ENCODE peak calls at places on chromosomes 2 and 18, in nine cellular contexts. F, K, Y, D, W, C, U, G and A are unnamed samples. For H3K4me1, the result is how much of the 10 kb centered on the place peaks cover.

GRCh38 chr2:1517786-1518500 is 104.7 kb downstream of the TPO start:
- DNase-seq in C (no peak), Y (no peak), K (no peak), G (no peak), F (no peak), U (no peak), D (no peak), W (no peak), A (no peak)

GRCh38 chr2:121532894-121533293 is 2.2 kb downstream of the RNU4ATAC start:
- DNase-seq in C (no peak), D (no peak), W (no peak), F (no peak), K (no peak), Y (no peak), U (no peak), G (no peak), A (no peak)

GRCh38 chr2:143551946-143552655 is 422.9 kb downstream of the ARHGAP15 start:
- DNase-seq in D (no peak), G (no peak), U (no peak), K (no peak), F (no peak), Y (no peak), W (no peak), C (no peak), A (no peak)

GRCh38 chr2:695111-695510 is 17.9 kb upstream of the TMEM18 start:
- DNase-seq in U (no peak), C (no peak), Y (no peak), W (no peak), D (no peak), F (no peak), G (no peak), K (no peak), A (no peak)

GRCh38 chr2:101003278-101003775 is 1.2 kb downstream of the RPL31 start:
- DNase-seq in G (no peak), F (no peak), D (no peak), K (no peak), U (no peak), Y (no peak), W (no peak), C (no peak), A (no peak)

GRCh38 chr2:17628349-17629261 is 88.1 kb downstream of the VSNL1 start:
- DNase-seq in U (no peak), W (no peak), K (no peak), F (no peak), C (no peak), D (no peak), G (no peak), Y (no peak), A (no peak)

GRCh38 chr2:134072973-134073490 is 180.8 kb upstream of the MGAT5 start:
- DNase-seq in K (no peak), U (no peak), C (no peak), F (no peak), Y (no peak), W (no peak), G (no peak), D (no peak), A (no peak)

GRCh38 chr18:36534154-36534688 is 236.7 kb downstream of the FHOD3 start:
- DNase-seq in K (no peak), D (no peak), Y (no peak), F (no peak), C (no peak), W (no peak), G (no peak), U (no peak), A (no peak)

GRCh38 chr2:70767699-70768584 is at the start of gene ADD2:
- DNase-seq in U (no peak), C (peak), D (peak), Y (peak), G (peak), K (peak), F (peak), W (peak), A (no peak)

GRCh38 chr2:237702439-237703397 is 75.3 kb downstream of the LRRFIP1 start:
- DNase-seq in W (no peak), G (no peak), Y (no peak), C (peak), F (peak), D (peak), U (no peak), K (peak), A (no peak)

GRCh38 chr18:66894851-66895250 is 291.0 kb upstream of the CDH19 start:
- DNase-seq in K (no peak), Y (no peak), C (no peak), G (no peak), F (no peak), W (no peak), U (no peak), D (no peak), A (no peak)

GRCh38 chr2:154189963-154190362 is 318.2 kb downstream of the GALNT13 start:
- DNase-seq in F (no peak), U (no peak), D (no peak), C (no peak), Y (no peak), G (no peak), K (no peak), W (no peak), A (no peak)

GRCh38 chr2:69033427-69034095 is 20.6 kb downstream of the ANTXR1 start:
- DNase-seq in Y (no peak), U (no peak), W (no peak), F (no peak), D (no peak), K (no peak), G (no peak), C (no peak), A (no peak)

GRCh38 chr18:44036500-44036899 is 644.2 kb upstream of the SETBP1 start:
- DNase-seq in F (peak), Y (no peak), D (no peak), G (no peak), C (no peak), K (peak), U (no peak), W (no peak), A (no peak)

GRCh38 chr2:46439582-46439981 is 39.8 kb upstream of the TMEM247 start:
- DNase-seq in U (no peak), Y (no peak), K (no peak), G (no peak), W (no peak), C (peak), D (no peak), F (no peak), A (peak)

GRCh38 chr2:54593249-54593648 is 130.2 kb upstream of the EML6 start:
- DNase-seq in D (no peak), C (no peak), Y (no peak), U (no peak), K (no peak), G (no peak), F (no peak), W (no peak), A (no peak)
- H3K4me1 ChIP-seq in D (under half), C (under half), Y (half or more), U (under half), K (under half), G (half or more), F (half or more), W (half or more), A (half or more)

DNA sequence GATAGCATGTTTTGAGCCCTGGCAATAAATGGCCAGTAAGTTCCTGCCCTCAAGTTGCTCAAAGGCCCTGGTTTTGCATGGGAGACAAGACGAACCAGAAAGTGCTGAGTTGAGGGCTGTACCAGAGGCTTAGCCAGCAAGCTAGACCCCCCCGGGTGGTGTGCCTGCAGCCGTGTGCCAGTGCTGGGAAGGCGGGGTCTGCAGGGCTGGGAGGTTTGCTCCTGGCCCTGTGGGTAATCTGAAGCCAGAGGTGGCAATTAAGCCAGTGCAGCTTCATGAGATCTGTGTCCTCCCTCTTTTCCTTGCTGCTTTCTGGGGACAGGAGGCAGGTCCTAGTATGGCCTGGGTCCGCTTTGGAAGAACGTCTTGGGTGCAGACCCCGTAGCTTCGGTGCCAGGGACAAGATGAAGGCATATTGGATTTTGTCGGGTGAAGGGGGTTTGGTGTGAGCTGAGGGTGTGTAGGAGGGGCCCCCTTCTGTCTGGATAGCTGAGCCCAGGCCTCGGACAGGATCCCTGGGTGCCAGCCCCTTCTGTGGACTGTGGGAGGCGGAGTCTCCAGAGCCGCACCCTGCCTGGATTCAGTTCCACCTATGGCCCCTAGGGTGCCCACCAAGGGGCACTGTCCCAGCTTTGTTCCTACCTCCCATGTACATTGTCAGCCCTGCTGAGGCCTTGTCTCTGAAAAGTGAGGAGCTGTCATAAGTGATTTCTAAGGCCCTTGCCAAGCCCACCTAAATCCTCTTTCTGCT is 15.6 kb downstream of the ATOH8 start:
- DNase-seq in G (peak), W (peak), D (no peak), K (peak), U (no peak), Y (no peak), C (no peak), F (no peak), A (no peak)
- H3K4me1 ChIP-seq in G (half or more), W (under half), D (under half), K (half or more), U (under half), Y (half or more), C (under half), F (half or more), A (under half)

DNA sequence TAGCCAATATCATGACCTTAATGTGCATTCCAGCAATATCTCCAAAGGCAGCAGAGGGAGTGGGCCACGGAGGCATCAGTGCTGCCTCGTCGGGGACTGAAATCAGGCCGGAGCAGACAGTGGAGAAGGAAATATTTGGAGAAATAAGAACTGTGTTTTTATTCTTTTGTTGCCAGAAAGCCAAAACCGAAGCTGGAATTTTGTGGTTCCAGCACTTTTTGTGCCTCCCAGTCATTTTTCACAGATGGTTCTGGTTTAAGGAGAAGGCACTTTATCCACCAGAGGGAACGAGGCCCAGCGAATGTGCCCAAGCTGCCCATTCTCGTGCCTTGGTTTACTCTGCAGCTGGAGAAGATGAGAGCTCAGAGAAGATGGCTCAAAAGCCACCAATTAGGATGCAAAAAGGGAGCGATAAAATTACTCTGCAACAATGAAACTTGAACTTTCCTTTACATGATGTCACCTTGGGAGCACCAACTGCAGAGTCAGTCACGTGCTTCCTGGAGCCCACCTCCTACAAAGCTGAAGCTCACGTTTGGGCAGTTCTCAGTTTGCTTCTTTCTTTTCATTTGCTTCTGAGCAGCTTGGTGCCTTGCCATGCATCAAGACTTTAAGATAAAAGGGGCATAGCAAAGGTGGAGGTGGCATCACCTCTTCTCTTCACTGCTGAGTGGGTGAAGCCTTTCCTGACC is 288.7 kb downstream of the LPIN1 start:
- DNase-seq in W (no peak), D (no peak), Y (no peak), K (no peak), U (no peak), G (no peak), F (no peak), C (no peak), A (no peak)
- H3K4me1 ChIP-seq in W (under half), D (under half), Y (under half), K (under half), U (under half), G (under half), F (under half), C (under half), A (under half)

DNA sequence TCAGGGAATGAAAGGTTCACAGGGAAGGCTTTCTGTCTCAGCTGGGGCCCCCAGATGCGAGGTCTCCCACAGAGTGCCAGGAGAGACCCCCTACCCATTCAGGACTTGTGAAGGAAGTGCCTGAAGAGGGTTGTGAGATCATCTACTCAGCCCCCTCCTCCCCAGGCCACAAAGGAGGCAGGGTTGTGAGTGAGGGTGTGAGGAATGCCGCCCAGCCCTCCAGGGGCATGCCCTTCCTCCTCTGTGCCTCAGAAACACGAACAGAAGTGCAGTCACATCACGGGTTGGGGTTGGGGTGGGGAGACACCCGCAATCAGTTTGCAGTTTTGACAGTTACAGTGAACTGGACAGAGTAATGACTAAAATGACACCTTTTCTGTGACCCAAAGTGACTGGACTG is 5.0 kb downstream of the MAL start:
- DNase-seq in G (no peak), U (no peak), D (no peak), K (no peak), Y (no peak), W (peak), F (no peak), C (no peak), A (no peak)
- H3K4me1 ChIP-seq in G (under half), U (under half), D (under half), K (under half), Y (under half), W (under half), F (under half), C (under half), A (half or more)

GRCh38 chr2:28401948-28402550 is 9.4 kb downstream of the FOSL2 start:
- DNase-seq in W (no peak), U (no peak), K (no peak), C (no peak), D (no peak), Y (no peak), G (no peak), F (no peak), A (peak)

GRCh38 chr2:28399946-28400345 is 7.3 kb downstream of the FOSL2 start:
- DNase-seq in C (no peak), Y (no peak), F (no peak), W (no peak), G (no peak), U (no peak), K (no peak), D (no peak), A (no peak)

GRCh38 chr2:28400921-28401320 is 8.3 kb downstream of the FOSL2 start:
- DNase-seq in F (no peak), D (no peak), Y (no peak), K (no peak), W (no peak), U (no peak), C (no peak), G (no peak), A (no peak)

GRCh38 chr2:28400434-28400833 is 7.8 kb downstream of the FOSL2 start:
- DNase-seq in G (no peak), D (no peak), F (no peak), W (no peak), U (no peak), K (no peak), Y (no peak), C (no peak), A (no peak)

GRCh38 chr2:28401411-28401810 is 8.8 kb downstream of the FOSL2 start:
- DNase-seq in F (no peak), C (no peak), G (no peak), K (no peak), U (no peak), D (no peak), W (no peak), Y (no peak), A (peak)
- H3K4me1 ChIP-seq in F (half or more), C (under half), G (half or more), K (under half), U (under half), D (under half), W (half or more), Y (half or more), A (under half)